ENCODE peak calls at places on chromosomes 11 and 22, in four cellular contexts. One of them, this sample, is unnamed.

GRCh38 chr11:70140859-70141489 is 62.1 kb upstream of the FADD start:
- DNase-seq in GM12878: no peak
- DNase-seq in K562: no peak
- DNase-seq in GM12891: no peak
- DNase-seq in this sample: no peak

GRCh38 chr11:73249858-73250773 is 22.0 kb upstream of the P2RY6 start:
- DNase-seq in K562: no peak
- DNase-seq in GM12891: no peak
- DNase-seq in GM12878: no peak
- DNase-seq in this sample: peak; percentile 61

GRCh38 chr11:86676533-86677154 is 4.2 kb upstream of the ME3 start:
- DNase-seq in K562: peak; percentile 59
- DNase-seq in GM12891: no peak
- DNase-seq in GM12878: no peak
- DNase-seq in this sample: no peak

GRCh38 chr11:130580372-130580771 is 131.9 kb downstream of the ADAMTS15 start:
- DNase-seq in GM12891: no peak
- DNase-seq in GM12878: no peak
- DNase-seq in K562: no peak
- DNase-seq in this sample: no peak

GRCh38 chr22:29816980-29817379 is 21.1 kb downstream of the ASCC2 start:
- DNase-seq in GM12878: no peak
- DNase-seq in K562: no peak
- DNase-seq in GM12891: no peak
- DNase-seq in this sample: no peak

GRCh38 chr11:83191986-83192385 is 1.5 kb upstream of the ANKRD42 start:
- DNase-seq in GM12891: no peak
- DNase-seq in K562: peak; percentile 20
- DNase-seq in GM12878: no peak
- DNase-seq in this sample: no peak

GRCh38 chr22:44591146-44591790 is 93.2 kb upstream of the RTL6 start:
- DNase-seq in GM12891: no peak
- DNase-seq in GM12878: no peak
- DNase-seq in K562: no peak
- DNase-seq in this sample: no peak

GRCh38 chr11:23765862-23766261 is 731.0 kb upstream of the LUZP2 start:
- DNase-seq in GM12878: no peak
- DNase-seq in K562: no peak
- DNase-seq in GM12891: no peak
- DNase-seq in this sample: no peak

GRCh38 chr11:18013790-18014507 is 1.1 kb upstream of the SERGEF start:
- DNase-seq in GM12891: no peak
- DNase-seq in K562: no peak
- DNase-seq in GM12878: no peak
- DNase-seq in this sample: no peak

GRCh38 chr11:34667810-34668582 is 47.1 kb downstream of the EHF start:
- DNase-seq in GM12878: no peak
- DNase-seq in K562: no peak
- DNase-seq in GM12891: no peak
- DNase-seq in this sample: no peak

GRCh38 chr11:128448487-128448886 is 138.9 kb downstream of the ETS1 start:
- DNase-seq in GM12878: no peak
- DNase-seq in GM12891: no peak
- DNase-seq in K562: no peak
- DNase-seq in this sample: no peak

GRCh38 chr11:8584511-8584910 is 9.5 kb downstream of the STK33 start:
- DNase-seq in K562: no peak
- DNase-seq in GM12891: no peak
- DNase-seq in GM12878: no peak
- DNase-seq in this sample: no peak

GRCh38 chr22:32281092-32281491 is 25.9 kb upstream of the SLC5A4 start:
- DNase-seq in GM12891: no peak
- DNase-seq in K562: no peak
- DNase-seq in GM12878: no peak
- DNase-seq in this sample: no peak

DNA sequence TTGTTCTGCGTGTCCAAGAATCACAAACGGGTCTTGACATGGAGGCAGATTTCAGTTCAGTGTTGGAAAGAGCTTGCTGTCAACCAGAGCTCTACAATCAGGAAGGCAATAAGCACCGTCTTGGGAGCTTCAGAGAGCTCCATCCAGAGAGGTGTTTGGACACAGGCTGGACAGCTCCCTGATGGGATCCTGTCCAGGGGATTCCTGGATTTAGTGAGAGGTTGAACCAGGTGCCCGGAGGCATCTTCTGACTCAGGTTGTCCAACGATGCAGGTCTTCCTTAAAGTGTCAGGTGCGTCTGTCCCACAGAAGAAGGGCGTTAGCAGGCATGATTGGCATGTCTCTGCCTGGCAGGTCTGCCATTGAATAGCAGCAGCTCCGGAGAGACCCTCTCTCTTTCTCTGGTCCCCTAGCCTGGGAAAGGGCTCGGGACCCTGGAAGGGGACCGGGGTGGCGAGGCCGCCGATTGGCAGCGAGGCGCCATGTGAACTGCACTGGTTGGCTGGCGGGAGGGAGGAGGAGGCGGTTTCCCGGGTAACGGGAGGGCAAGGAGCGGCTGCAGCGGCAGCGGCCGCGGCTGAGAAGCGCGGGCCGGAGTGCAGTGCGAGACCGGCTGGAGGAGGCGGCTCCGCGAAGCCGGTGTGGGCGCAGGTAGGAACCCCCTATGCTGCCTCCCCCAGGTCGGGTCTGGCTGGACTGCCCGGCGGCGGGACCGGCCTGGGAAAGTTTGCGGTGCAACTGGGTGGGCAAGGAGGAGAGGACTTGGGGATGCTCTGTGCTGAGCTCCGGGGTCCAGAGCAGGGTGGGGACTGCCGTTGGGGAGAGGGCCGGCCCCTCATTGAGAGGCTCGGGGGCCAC is 104.1 kb upstream of the E2F8 start:
- DNase-seq in K562: no peak
- DNase-seq in GM12878: no peak
- DNase-seq in GM12891: peak; percentile 66
- DNase-seq in this sample: no peak
- TF ChIP-seq SPI1 in K562: no peak
- TF ChIP-seq SPI1 in GM12878: no peak
- TF ChIP-seq SPI1 in GM12891: no peak
- TF ChIP-seq SPI1 in this sample: no peak

GRCh38 chr11:75767228-75767572 is 1.4 kb upstream of the DGAT2 start:
- DNase-seq in GM12891: no peak
- DNase-seq in K562: peak; percentile 18
- DNase-seq in GM12878: no peak
- DNase-seq in this sample: no peak
- TF ChIP-seq SPI1 in GM12891: no peak
- TF ChIP-seq SPI1 in K562: no peak
- TF ChIP-seq SPI1 in GM12878: no peak
- TF ChIP-seq SPI1 in this sample: no peak

DNA sequence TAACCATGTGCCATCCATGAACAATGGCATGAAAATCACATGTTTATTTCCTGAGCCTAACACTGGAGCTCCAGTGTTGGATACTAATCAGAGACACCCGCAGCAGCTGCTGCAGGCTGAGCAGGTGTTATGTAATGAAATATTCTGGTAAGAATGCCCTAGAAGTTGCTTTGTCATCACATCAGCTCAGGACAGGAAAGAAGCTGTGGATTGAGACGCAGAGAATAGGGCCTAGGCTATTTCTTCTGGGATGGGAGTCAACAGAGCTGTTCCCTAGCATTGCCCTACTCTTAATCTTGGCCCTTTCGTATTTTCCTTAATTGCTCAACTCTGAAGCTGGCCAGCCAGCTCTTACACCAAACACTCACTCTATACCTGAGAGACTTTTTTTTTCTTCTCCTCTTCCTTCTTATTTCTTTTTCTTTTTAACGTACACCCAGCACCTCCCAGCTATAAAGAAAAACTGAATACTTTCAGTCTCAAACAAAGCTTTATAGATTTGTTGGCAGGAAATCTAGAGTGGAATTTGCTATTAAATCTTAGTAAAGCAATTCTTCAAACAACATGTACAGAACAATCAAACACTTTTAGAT is 31.9 kb downstream of the RASSF10 start:
- DNase-seq in K562: no peak
- DNase-seq in GM12891: no peak
- DNase-seq in GM12878: no peak
- DNase-seq in this sample: no peak
- TF ChIP-seq SPI1 in K562: no peak
- TF ChIP-seq SPI1 in GM12891: no peak
- TF ChIP-seq SPI1 in GM12878: no peak
- TF ChIP-seq SPI1 in this sample: no peak

DNA sequence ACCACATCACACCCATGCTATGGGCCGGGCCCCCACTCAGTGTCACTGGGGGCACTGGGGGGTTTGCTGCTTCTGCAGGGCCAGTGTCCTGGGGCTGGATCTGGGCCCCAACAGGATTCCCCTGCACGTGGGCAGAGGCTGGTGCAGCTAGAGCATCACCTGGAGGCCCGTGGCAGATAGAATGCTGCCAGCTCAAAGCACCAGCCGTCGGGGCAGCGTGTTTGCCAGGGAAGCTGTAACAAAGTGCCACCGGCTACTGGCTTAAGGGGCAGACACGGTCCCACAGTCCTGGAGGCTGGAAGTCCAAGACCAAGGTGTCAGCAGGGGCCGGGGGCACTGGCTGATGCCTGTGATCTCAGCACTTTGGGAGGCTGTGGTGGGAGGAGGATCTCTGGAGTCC is 7.1 kb downstream of the TCIRG1 start:
- DNase-seq in GM12878: no peak
- DNase-seq in K562: no peak
- DNase-seq in GM12891: no peak
- DNase-seq in this sample: no peak
- TF ChIP-seq SPI1 in GM12878: no peak
- TF ChIP-seq SPI1 in K562: no peak
- TF ChIP-seq SPI1 in GM12891: no peak
- TF ChIP-seq SPI1 in this sample: no peak

GRCh38 chr11:48051217-48051848 is 71.0 kb downstream of the PTPRJ start:
- DNase-seq in GM12891: no peak
- DNase-seq in GM12878: no peak
- DNase-seq in K562: no peak
- DNase-seq in this sample: peak; percentile 52

GRCh38 chr11:48050304-48050703 is 69.9 kb downstream of the PTPRJ start:
- DNase-seq in GM12891: no peak
- DNase-seq in GM12878: no peak
- DNase-seq in K562: no peak
- DNase-seq in this sample: no peak

GRCh38 chr11:48054994-48055291 is 74.6 kb downstream of the PTPRJ start:
- DNase-seq in K562: no peak
- DNase-seq in GM12878: no peak
- DNase-seq in GM12891: no peak
- DNase-seq in this sample: no peak

GRCh38 chr11:48055292-48056132 is 75.2 kb downstream of the PTPRJ start:
- DNase-seq in GM12878: no peak
- DNase-seq in K562: no peak
- DNase-seq in GM12891: no peak
- DNase-seq in this sample: no peak

DNA sequence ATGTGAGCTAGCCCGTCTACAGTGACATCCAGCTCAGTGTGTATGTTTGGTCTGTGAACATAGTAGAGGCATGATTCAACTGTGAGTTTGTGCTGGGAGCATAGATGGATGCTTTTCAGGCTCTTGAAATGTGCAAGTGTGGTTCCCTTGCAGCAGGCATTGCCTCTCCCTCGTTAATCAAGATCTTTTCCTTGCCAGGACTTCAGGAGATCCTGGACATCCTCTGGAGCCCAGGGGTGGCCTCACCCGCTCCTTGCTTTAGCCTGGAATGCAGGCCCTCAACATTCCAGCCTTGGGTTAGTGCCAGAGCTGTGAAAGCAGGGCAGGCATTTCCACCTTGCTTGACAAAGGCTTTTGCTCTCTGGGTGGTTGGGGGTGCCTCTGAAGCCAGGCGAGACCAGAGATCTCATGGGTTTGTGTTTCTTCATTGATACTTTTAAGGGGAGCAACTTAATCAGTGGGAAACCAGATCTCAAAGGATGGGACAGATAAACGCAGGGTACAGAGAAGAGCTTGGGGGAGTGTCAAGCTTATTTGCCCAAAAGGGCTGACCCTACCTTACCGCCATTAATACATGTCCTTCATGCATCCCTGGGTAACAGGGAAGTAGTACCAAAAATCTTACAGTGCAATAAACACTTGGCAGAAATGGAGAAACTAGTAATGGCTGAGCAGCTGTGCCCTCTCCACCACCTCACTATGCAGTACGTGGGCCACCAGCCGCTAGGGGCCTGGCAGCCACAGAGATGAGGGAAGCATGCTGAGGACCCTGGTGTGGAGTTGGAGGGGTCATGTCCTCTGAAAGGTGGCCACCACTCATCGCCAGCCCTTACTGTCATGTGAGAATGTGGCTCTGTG is 72.1 kb downstream of the PTPRJ start:
- DNase-seq in GM12891: no peak
- DNase-seq in GM12878: no peak
- DNase-seq in K562: no peak
- DNase-seq in this sample: no peak
- TF ChIP-seq SPI1 in GM12891: no peak
- TF ChIP-seq SPI1 in GM12878: no peak
- TF ChIP-seq SPI1 in K562: no peak
- TF ChIP-seq SPI1 in this sample: no peak

GRCh38 chr11:12445001-12445400 is 67.6 kb downstream of the PARVA start:
- DNase-seq in GM12891: no peak
- DNase-seq in K562: no peak
- DNase-seq in GM12878: no peak
- DNase-seq in this sample: no peak

GRCh38 chr11:12446863-12447262 is 69.5 kb downstream of the PARVA start:
- DNase-seq in K562: no peak
- DNase-seq in GM12891: no peak
- DNase-seq in GM12878: no peak
- DNase-seq in this sample: no peak

GRCh38 chr11:12451179-12451814 is 73.9 kb downstream of the PARVA start:
- DNase-seq in GM12891: no peak
- DNase-seq in K562: no peak
- DNase-seq in GM12878: no peak
- DNase-seq in this sample: no peak

GRCh38 chr11:12449961-12450715 is 72.8 kb downstream of the PARVA start:
- DNase-seq in K562: no peak
- DNase-seq in GM12891: no peak
- DNase-seq in GM12878: no peak
- DNase-seq in this sample: no peak

DNA sequence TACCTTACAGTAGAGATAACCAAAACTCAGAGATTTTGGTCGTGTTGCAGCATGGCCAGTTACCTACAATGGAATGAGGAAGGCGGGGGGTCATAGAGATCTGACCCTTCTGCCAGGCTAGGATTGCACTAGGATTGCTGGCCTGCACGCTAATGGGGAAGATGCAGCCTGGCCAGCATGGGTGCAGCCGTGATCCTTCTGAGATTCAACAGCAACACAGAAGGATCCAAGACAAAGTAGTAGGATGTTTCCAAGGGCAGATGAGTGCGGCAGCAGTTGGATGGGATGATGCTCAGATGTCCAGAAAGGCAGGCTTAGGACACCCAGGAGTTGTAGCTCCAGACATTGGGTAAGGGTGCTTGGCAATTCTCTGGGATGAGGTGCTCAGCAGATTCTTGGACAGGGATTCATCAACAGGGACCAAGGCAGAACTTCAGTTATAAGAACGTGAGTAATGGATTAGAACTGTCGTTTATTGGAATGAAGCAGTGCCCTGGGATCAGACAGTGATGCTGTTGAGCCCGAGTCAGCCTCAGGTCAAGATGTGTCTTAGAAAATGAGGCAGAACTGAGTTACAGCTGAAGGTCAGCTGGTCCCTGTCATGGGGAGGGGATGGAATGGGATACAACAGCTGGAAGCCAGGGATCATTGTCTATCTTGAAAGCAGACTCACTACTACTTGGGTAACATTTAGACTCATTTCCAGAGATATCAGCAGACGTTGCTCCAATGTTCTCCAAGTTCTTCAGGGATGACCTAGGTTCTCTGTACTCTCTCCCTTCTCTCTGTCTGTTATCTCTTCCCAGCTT is 71.0 kb downstream of the PARVA start:
- DNase-seq in GM12891: no peak
- DNase-seq in GM12878: no peak
- DNase-seq in K562: no peak
- DNase-seq in this sample: no peak
- TF ChIP-seq SPI1 in GM12891: no peak
- TF ChIP-seq SPI1 in GM12878: no peak
- TF ChIP-seq SPI1 in K562: no peak
- TF ChIP-seq SPI1 in this sample: no peak